ENCODE peak calls at places on chromosomes 13 and 19, in five cellular contexts. C, Z, K, E and N are unnamed samples.

GRCh38 chr13:23087884-23088283 is 92.9 kb upstream of the SGCG start:
- DNase-seq in K (no peak), C (peak), E (peak), Z (peak), N (peak)

GRCh38 chr19:41307090-41307875 is 2.7 kb upstream of the CCDC97 start:
- DNase-seq in E (no peak), K (no peak), C (no peak), Z (no peak), N (no peak)

GRCh38 chr19:13557756-13558398 is 51.6 kb upstream of the CACNA1A start:
- DNase-seq in Z (no peak), K (no peak), E (peak), C (peak), N (peak)

GRCh38 chr13:33258437-33259193 is 26.9 kb downstream of the STARD13 start:
- DNase-seq in K (no peak), E (no peak), C (no peak), Z (peak), N (no peak)

GRCh38 chr13:34700155-34700554 is 241.9 kb upstream of the NBEA start:
- DNase-seq in K (no peak), E (no peak), Z (no peak), C (no peak), N (no peak)

GRCh38 chr13:42812311-42812710 is 30.9 kb downstream of the FAM216B start:
- DNase-seq in K (no peak), C (no peak), E (no peak), Z (no peak), N (no peak)

GRCh38 chr19:19006213-19006612 is 27.1 kb downstream of the SUGP2 start:
- DNase-seq in E (no peak), K (no peak), C (no peak), Z (no peak), N (no peak)

GRCh38 chr19:46378268-46378667 is 31.4 kb downstream of the PPP5C start:
- DNase-seq in E (no peak), Z (no peak), C (no peak), K (no peak), N (no peak)

GRCh38 chr19:7426986-7427385 is 61.8 kb downstream of the PEX11G start:
- DNase-seq in Z (no peak), C (no peak), K (no peak), E (no peak), N (no peak)

GRCh38 chr13:40345654-40346372 is 320.6 kb downstream of the FOXO1 start:
- DNase-seq in Z (peak), C (no peak), K (no peak), E (no peak), N (no peak)

GRCh38 chr19:7513809-7514642 is 1.9 kb upstream of the ZNF358 start:
- DNase-seq in C (no peak), Z (no peak), E (no peak), K (no peak), N (no peak)

GRCh38 chr13:73754727-73755292 is 379.4 kb downstream of the KLF12 start:
- DNase-seq in C (peak), E (peak), K (no peak), Z (peak), N (peak)

GRCh38 chr13:44340508-44340907 is 33.1 kb upstream of the SERP2 start:
- DNase-seq in K (no peak), E (no peak), C (no peak), Z (no peak), N (no peak)

GRCh38 chr13:33073338-33073737 is 57.1 kb downstream of the KL start:
- DNase-seq in C (no peak), E (no peak), K (no peak), Z (no peak), N (no peak)

GRCh38 chr19:50025794-50026549 is at the start of gene ZNF473:
- DNase-seq in E (no peak), K (peak), C (peak), Z (peak), N (peak)

GRCh38 chr19:28307460-28307859 is 905.5 kb downstream of the UQCRFS1 start:
- DNase-seq in Z (no peak), C (no peak), E (no peak), K (no peak), N (no peak)

GRCh38 chr13:29369060-29369743 is 226.3 kb downstream of the SLC7A1 start:
- DNase-seq in Z (peak), C (no peak), E (peak), K (no peak), N (peak)

GRCh38 chr13:106295971-106296370 is 239.5 kb downstream of the EFNB2 start:
- DNase-seq in E (no peak), K (no peak), Z (no peak), C (no peak), N (no peak)

GRCh38 chr13:70758932-70759331 is 650.7 kb upstream of the KLHL1 start:
- DNase-seq in C (no peak), K (no peak), E (no peak), Z (no peak), N (no peak)

GRCh38 chr19:13441810-13442512 is 64.3 kb downstream of the CACNA1A start:
- DNase-seq in K (no peak), E (no peak), C (peak), Z (peak), N (peak)

GRCh38 chr19:14333101-14333871 is 48.0 kb upstream of the ADGRE5 start:
- DNase-seq in K (no peak), E (no peak), C (peak), Z (no peak), N (peak)

GRCh38 chr19:19151418-19151817 is 13.1 kb upstream of the TMEM161A start:
- DNase-seq in K (no peak), E (no peak), Z (no peak), C (no peak), N (no peak)

GRCh38 chr19:41774515-41774980 is 19.2 kb downstream of the CEACAM6 start:
- DNase-seq in C (no peak), E (peak), Z (no peak), K (no peak), N (no peak)

GRCh38 chr19:44570984-44571684 is 41.7 kb upstream of the CEACAM20 start:
- DNase-seq in E (peak), K (no peak), Z (peak), C (peak), N (peak)

GRCh38 chr13:82747331-82747730 is 1134.9 kb downstream of the SLITRK1 start:
- DNase-seq in Z (no peak), E (no peak), K (no peak), C (no peak), N (peak)

GRCh38 chr13:110551284-110551683 is 10.2 kb downstream of the RAB20 start:
- DNase-seq in C (no peak), K (no peak), Z (no peak), E (no peak), N (no peak)

DNA sequence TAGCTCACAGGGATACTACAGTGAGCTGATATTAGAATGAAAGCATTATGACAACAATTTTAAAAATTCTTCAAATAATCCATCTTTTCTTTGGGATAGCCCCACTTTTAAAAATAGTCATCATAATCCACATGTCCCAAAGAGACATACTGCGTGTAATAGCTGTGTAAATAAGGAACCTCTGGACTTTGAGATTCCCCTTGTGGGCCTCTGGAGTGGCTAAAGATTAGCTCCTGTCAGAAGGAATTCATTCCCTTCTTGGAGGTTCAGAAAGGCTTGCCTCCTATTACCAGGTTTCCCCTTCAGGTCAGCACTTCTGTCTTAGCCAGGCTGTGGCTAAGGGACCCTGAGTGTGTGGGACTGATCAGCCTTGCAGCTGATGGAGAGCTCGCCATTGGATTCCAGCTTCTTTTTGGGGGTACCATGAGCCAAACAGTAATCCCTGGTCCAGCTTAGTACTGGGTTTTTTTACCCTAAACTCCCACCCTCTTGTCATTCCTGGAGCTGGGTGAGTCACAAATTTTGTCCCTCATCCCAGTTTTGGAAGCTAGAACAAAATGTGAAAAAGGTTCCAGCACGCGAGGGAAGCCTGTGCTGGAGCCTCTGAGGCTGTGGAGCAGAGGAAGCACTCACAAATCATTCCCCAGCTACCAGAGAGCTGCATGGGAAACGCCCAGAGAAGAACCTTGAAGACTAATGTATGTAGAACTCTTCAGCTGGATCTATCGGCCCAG is 96.6 kb downstream of the RNASEH2B start:
- DNase-seq in C (no peak), Z (peak), E (no peak), K (no peak), N (no peak)
- TF ChIP-seq ZNF274 in C (no peak), Z (no peak), E (no peak), K (no peak), N (no peak)

DNA sequence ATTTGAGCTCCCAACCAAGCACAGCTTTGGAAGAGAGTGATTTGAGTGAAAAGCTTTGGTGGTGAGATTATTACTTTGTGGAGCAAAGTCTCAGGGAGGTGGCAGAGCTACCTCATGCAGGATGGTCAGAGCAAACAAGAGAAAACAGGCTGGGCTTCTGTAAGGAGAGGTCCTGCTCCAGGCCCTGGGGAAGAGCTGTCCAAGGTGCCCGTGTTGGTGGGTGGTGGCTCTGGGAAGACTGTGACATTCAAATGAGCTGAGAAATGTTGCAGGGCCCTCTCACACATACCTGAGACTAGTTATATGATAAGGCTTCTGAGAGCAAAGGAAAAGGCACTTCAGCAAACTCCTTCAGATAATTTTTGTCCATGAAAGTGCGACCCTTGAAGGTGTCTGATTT is 205.5 kb upstream of the SOX21 start:
- DNase-seq in E (no peak), Z (no peak), K (peak), C (no peak), N (peak)
- TF ChIP-seq ZNF274 in E (no peak), Z (no peak), K (no peak), C (no peak), N (no peak)

GRCh38 chr13:97274782-97275252 is 52.7 kb downstream of the MBNL2 start:
- DNase-seq in K (no peak), C (no peak), Z (peak), E (no peak), N (no peak)
- TF ChIP-seq ZNF274 in K (no peak), C (no peak), Z (no peak), E (no peak), N (no peak)

DNA sequence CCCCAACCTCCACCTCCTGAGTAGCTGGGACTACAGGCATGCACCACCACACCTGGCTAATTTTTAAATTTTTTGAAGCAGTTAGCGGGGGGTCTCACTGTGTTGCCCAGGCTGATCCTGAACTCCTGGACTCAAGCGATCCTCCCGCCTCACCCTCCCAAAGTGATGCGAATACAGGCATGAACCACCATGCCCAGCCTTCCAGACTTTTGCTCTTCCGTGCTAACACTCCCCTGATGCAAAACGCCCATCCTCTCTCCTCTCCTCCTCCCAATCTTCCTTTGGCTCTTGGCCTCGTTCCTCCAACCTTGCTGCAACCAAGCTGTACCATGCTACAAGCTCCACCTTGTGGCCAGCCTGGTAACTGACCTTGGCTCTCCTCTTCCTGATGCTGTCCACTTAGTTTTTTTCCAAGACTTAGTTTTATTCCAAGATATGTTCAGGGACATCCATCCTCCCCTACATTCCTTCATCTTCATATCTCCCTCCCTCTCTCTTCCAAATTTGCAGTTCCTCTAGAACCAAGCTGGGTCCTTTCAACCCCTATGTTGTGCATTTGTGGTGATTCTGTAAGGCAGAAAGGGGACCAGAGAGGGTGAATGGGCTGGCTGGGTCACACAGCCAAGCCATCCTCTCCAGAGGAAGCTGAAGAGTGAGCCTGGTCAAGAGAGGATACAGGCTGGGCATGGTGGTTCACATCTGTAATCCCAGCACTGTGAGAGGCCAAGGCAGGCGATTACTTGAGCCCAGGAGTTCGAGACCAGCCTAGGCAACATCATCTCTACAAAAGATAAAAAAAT is 32.8 kb downstream of the TINCR start:
- DNase-seq in C (peak), K (no peak), E (peak), Z (no peak), N (peak)
- TF ChIP-seq ZNF274 in C (no peak), K (no peak), E (no peak), Z (no peak), N (no peak)

DNA sequence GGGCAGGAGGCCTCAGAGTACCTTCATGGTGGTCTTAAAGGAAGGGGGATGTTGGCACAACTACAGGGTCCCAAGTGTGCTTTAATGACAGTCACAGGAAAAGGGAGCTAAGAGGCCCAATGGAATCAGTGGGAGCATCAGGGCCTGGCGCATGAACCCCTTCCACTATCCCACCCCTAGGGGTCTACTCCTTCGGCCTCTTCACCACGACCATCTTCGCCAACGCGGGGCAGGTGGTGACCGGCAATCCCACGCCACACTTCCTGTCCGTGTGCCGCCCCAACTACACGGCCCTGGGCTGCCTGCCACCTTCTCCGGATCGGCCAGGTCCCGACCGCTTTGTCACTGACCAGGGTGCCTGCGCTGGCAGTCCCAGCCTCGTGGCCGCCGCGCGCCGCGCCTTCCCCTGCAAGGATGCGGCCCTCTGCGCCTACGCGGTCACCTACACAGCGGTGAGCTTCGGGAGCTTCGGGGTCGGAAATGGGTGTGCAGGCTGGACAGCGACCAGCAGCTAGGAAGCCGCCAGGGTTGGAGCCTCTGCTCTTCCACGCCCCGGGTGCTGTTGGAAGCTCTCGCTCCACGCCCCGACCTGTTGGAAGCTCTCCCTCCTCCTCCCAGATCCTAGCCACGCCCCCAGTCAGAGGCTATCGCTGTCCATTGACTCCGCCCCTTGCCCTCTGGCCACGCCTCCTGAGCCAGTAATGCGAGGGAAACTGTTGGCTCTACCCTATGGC is 6.0 kb downstream of the PLPPR2 start:
- DNase-seq in E (no peak), C (peak), K (no peak), Z (no peak), N (no peak)
- TF ChIP-seq ZNF274 in E (no peak), C (no peak), K (no peak), Z (no peak), N (no peak)

GRCh38 chr13:101065314-101065713 is 351.0 kb downstream of the NALCN start:
- DNase-seq in E (no peak), C (no peak), K (no peak), Z (no peak), N (no peak)
- TF ChIP-seq ZNF274 in E (no peak), C (no peak), K (no peak), Z (no peak), N (no peak)